ENCODE peak calls at places on chromosomes 13 and 19, in four cellular contexts. T is transverse colon, E is fibroblast of lung, K is dorsolateral prefrontal cortex. M is an unnamed sample.

GRCh38 chr13:90838561-90838960 is 508.9 kb upstream of the MIR17HG start:
- DNase-seq in T (no peak), E (no peak), K (no peak), M (no peak)

GRCh38 chr19:45037393-45038169 is 1.3 kb upstream of the CLASRP start:
- DNase-seq in T (no peak), E (no peak), K (no peak), M (no peak)

GRCh38 chr13:48266967-48267639 is 34.1 kb downstream of the ITM2B start:
- DNase-seq in T (no peak), E (no peak), K (no peak), M (no peak)

GRCh38 chr19:44808463-44809371 is at the start of gene BCAM:
- DNase-seq in T (peak), E (peak), K (no peak), M (no peak)

GRCh38 chr13:59545007-59545406 is 618.7 kb downstream of the DIAPH3 start:
- DNase-seq in T (no peak), E (no peak), K (no peak), M (no peak)

GRCh38 chr13:67619346-67619745 is 389.2 kb upstream of the PCDH9 start:
- DNase-seq in T (no peak), E (peak), K (no peak), M (no peak)

GRCh38 chr13:35770756-35771291 is 294.3 kb upstream of the MAB21L1 start:
- DNase-seq in T (no peak), E (no peak), K (no peak), M (no peak)

GRCh38 chr19:34220472-34221063 is 33.8 kb upstream of the GARRE1 start:
- DNase-seq in T (peak), E (peak), K (no peak), M (peak)

GRCh38 chr19:10478476-10478875 is 24.7 kb downstream of the KEAP1 start:
- DNase-seq in T (no peak), E (peak), K (no peak), M (no peak)

GRCh38 chr19:2424686-2425621 is 2.4 kb downstream of the TIMM13 start:
- DNase-seq in T (no peak), E (peak), K (peak), M (no peak)

GRCh38 chr19:47067215-47067847 is 18.9 kb upstream of the TMEM160 start:
- DNase-seq in T (no peak), E (no peak), K (no peak), M (no peak)

GRCh38 chr13:113904411-113904810 is 40.5 kb upstream of the GAS6 start:
- DNase-seq in T (peak), E (no peak), K (peak), M (peak)

GRCh38 chr13:65921933-65922332 is 1308.2 kb downstream of the PCDH9 start:
- DNase-seq in T (no peak), E (peak), K (no peak), M (no peak)

GRCh38 chr13:98556968-98557591 is 19.8 kb downstream of the STK24 start:
- DNase-seq in T (no peak), E (no peak), K (no peak), M (no peak)

GRCh38 chr19:47713046-47714021 is at the start of gene EHD2:
- DNase-seq in T (peak), E (peak), K (no peak), M (peak)

GRCh38 chr13:26011208-26011573 is 40.6 kb downstream of the SHISA2 start:
- DNase-seq in T (no peak), E (no peak), K (no peak), M (no peak)

GRCh38 chr19:46648961-46649960 is 11.7 kb downstream of the DACT3 start:
- DNase-seq in T (no peak), E (no peak), K (no peak), M (no peak)

GRCh38 chr13:47957073-47957472 is 44.0 kb downstream of the SUCLA2 start:
- DNase-seq in T (no peak), E (no peak), K (no peak), M (no peak)

GRCh38 chr13:112626761-112627160 is 38.8 kb upstream of the TUBGCP3 start:
- DNase-seq in T (no peak), E (no peak), K (no peak), M (no peak)

GRCh38 chr19:22784051-22784450 is at the start of gene ZNF99:
- DNase-seq in T (no peak), E (no peak), K (peak), M (no peak)

GRCh38 chr13:59890064-59890463 is 273.7 kb downstream of the DIAPH3 start:
- DNase-seq in T (no peak), E (peak), K (no peak), M (no peak)

GRCh38 chr19:19817357-19817756 is 4.2 kb downstream of the ZNF506 start:
- DNase-seq in T (no peak), E (no peak), K (no peak), M (peak)

GRCh38 chr19:29677001-29677781 is 11.9 kb downstream of the PLEKHF1 start:
- DNase-seq in T (no peak), E (no peak), K (peak), M (no peak)

GRCh38 chr19:39402417-39403297 is 4.0 kb upstream of the ZFP36 start:
- DNase-seq in T (peak), E (peak), K (peak), M (peak)

GRCh38 chr13:62387642-62388041 is 972.0 kb upstream of the PCDH20 start:
- DNase-seq in T (no peak), E (peak), K (no peak), M (no peak)

GRCh38 chr19:48458016-48458415 is 2.6 kb downstream of the KCNJ14 start:
- DNase-seq in T (no peak), E (peak), K (no peak), M (no peak)

GRCh38 chr13:77460195-77460594 is 75.3 kb upstream of the SCEL start:
- DNase-seq in T (no peak), E (peak), K (no peak), M (no peak)

GRCh38 chr13:47004022-47004421 is 107.2 kb upstream of the HTR2A start:
- DNase-seq in T (no peak), E (no peak), K (no peak), M (no peak)

GRCh38 chr19:54081032-54081431 is at the start of gene TARM1:
- DNase-seq in T (no peak), E (no peak), K (no peak), M (no peak)

GRCh38 chr19:41325947-41326706 is 16.2 kb downstream of the CCDC97 start:
- DNase-seq in T (peak), E (peak), K (peak), M (no peak)

GRCh38 chr19:10043286-10043927 is 30.1 kb downstream of the RDH8 start:
- DNase-seq in T (no peak), E (peak), K (no peak), M (no peak)

GRCh38 chr13:30159446-30159839 is 147.9 kb downstream of the KATNAL1 start:
- DNase-seq in T (no peak), E (peak), K (no peak), M (no peak)

GRCh38 chr13:82070411-82070810 is 1729.5 kb upstream of the SPRY2 start:
- DNase-seq in T (no peak), E (no peak), K (no peak), M (no peak)

GRCh38 chr13:39892731-39893293 is 237.3 kb downstream of the COG6 start:
- DNase-seq in T (no peak), E (no peak), K (no peak), M (no peak)

GRCh38 chr13:76937416-76937815 is 10.9 kb upstream of the ACOD1 start:
- DNase-seq in T (no peak), E (peak), K (no peak), M (no peak)

GRCh38 chr13:97223711-97224461 is 1.8 kb downstream of the MBNL2 start:
- DNase-seq in T (peak), E (peak), K (no peak), M (no peak)

DNA sequence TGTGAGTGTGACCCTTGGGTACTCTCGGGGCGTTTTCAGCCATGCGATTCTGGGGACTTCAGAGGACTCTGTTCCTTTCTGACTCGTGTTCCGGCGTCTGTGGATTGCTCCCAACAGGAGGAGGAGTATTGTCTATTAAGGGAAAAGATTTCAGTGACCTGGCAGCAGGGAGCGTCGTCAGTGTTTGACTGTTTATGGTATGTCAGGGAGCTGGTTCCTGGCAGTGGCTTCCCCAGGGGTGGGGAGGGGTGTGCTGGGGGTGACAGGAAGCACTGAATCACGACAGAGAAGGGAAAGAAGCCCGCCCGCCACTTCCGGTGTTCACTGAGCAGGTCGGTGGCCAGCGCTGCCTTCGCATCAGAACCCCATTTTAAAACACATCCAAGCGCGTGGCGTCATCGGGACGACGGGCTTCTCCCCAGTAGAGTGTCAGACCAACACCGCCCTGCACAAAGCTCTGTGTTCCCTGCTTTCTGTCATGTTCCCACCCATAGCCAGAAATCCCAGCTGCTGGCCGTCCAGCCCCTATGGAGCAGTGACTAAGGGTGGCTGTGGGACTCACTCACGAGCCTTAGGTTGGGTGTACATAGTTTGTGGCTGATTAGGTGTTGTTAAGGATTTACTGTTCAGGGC is 33.8 kb downstream of the COL4A2 start:
- DNase-seq in T (peak), E (peak), K (no peak), M (peak)
- H3K27ac ChIP-seq in T (peak), E (peak), K (peak), M (peak)

GRCh38 chr13:22933571-22934181 is 247.1 kb upstream of the SGCG start:
- DNase-seq in T (no peak), E (no peak), K (no peak), M (no peak)

GRCh38 chr13:22929391-22930126 is 251.2 kb upstream of the SGCG start:
- DNase-seq in T (no peak), E (peak), K (no peak), M (no peak)

GRCh38 chr13:22934744-22935523 is 245.8 kb upstream of the SGCG start:
- DNase-seq in T (no peak), E (no peak), K (no peak), M (no peak)

GRCh38 chr13:22927008-22927393 is 253.8 kb upstream of the SGCG start:
- DNase-seq in T (no peak), E (no peak), K (no peak), M (no peak)

GRCh38 chr13:22931576-22931975 is 249.2 kb upstream of the SGCG start:
- DNase-seq in T (no peak), E (no peak), K (no peak), M (no peak)
- H3K4me3 ChIP-seq in T (no peak), E (no peak), K (no peak), M (no peak)

DNA sequence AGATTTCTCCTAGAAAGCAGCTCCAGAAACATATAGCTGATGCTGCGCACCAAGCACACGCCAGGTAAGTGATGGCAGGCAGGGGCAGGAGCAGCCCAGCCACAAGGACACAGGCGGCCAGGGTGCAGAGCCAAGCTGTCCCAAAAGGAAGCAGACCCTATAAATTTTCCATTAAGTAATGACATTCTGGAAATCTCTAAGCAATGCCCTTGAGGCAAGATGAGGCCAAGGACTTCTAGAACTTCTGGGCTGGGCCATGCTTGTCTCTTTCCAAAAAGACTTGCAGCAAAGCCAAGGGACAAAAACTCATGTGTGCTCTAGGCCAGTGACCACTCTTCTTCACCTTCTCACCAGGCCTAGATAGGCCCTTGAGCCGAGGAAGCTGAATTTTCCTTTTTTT is 42.2 kb upstream of the EPHX3 start:
- DNase-seq in T (no peak), E (no peak), K (no peak), M (no peak)
- TF ChIP-seq CTCF in T (no peak), E (no peak), K (no peak), M (no peak)

DNA sequence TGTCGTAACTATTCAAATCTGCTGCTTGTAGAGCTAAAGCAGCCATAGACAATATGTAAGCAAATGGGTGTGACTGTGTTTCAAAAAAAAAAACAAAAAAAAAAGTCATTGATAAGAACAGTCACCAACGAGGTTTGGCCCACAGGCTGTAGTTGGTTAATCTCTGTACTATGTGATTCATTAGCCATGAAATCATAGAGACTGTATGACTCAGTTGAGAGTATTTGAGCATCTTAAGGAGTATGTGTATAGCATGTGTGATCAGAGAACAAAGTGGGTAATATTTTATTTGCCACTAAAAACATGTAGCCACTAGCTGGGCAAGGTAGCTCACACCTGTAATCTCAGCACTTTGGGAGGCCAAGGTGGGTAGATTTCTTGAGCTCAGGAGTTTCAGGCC is 2724.6 kb downstream of the PCDH9 start:
- DNase-seq in T (no peak), E (peak), K (no peak), M (no peak)
- H3K27ac ChIP-seq in T (no peak), E (no peak), K (no peak), M (no peak)

DNA sequence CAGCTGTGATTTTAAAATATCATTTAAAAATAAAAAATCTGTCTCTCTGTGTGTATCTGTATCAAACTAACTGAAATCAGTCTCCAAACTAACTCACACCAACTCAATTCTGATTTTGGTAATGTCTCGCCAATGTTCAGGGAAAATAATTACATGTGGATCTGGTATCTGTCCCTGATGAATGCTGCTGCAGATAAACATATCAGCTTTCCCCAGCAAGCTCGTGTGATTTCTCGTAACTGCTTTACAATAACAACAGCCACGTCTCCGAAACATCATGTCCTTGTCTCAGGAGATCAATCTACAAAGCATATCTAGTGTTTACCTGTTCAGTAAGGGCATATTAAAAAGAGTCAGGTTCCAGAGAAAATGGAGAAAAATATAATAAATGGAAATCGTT is 129.0 kb downstream of the IRS2 start:
- DNase-seq in T (no peak), E (no peak), K (no peak), M (no peak)
- H3K4me3 ChIP-seq in T (no peak), E (no peak), K (no peak), M (no peak)

GRCh38 chr19:5642204-5642603 is 19.3 kb downstream of the SAFB start:
- DNase-seq in T (no peak), E (no peak), K (no peak), M (no peak)
- TF ChIP-seq CTCF in T (no peak), E (no peak), K (no peak), M (no peak)

GRCh38 chr19:15279326-15279904 is 47.2 kb upstream of the EPHX3 start:
- DNase-seq in T (no peak), E (no peak), K (no peak), M (no peak)
- H3K27ac ChIP-seq in T (peak), E (peak), K (peak), M (no peak)

DNA sequence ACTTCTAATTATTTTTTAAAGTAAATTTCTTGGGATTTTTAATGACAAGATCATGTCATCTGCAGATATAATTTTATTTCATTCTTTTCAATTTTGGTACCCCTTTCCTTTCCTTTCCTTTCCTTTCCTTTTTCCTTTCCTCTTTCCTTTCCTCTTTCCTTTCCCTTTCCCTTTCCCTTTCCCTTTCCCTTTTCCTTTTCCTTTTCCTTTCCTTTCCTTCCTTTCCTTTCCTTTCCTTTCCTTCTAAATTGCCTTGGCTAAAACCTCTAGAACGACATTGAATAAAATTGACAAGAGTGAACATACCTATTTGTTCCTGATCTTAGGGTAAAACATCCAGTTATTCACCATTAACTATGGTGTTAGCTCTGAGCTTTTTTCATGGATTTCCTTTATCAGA is 334.1 kb downstream of the NDFIP2 start:
- DNase-seq in T (no peak), E (no peak), K (no peak), M (no peak)
- H3K4me3 ChIP-seq in T (no peak), E (no peak), K (no peak), M (no peak)

M was measured in CD8-positive, alpha-beta T cell.